ENCODE peak calls at places on chromosome X, in nine cellular contexts. Q is H1; X is PC-9; V is DMS 273 treated with DMSO at 0.1 percent for 48 hours; K is astrocyte of the cerebellum; P is astrocyte of the spinal cord; F is cardiac fibroblast; H is activated naive CD4-positive, alpha-beta T cell treated with anti-CD3 and anti-CD28 coated beads, Interleukin-2, amount 10 ng/mL, durations not matched to agents 7 days and 5 days; S is stimulated activated CD4-positive, alpha-beta T cell treated with anti-CD3 and anti-CD28 coated beads, Interleukin-1b, Interleukin-23, amount 100 ng/mL, for 4 hours. G is an unnamed sample.

GRCh38 chrX:13215729-13216128 is 104.1 kb downstream of the ATXN3L start:
- DNase-seq in H (no peak), P (peak; percentile 35), Q (no peak), X (no peak), V (no peak), F (peak; percentile 72), S (no peak), K (no peak), G (no peak)

GRCh38 chrX:144715356-144715755 is 531.9 kb upstream of the SPANXN1 start:
- DNase-seq in K (no peak), V (no peak), Q (no peak), X (no peak), P (peak; percentile 1), H (no peak), F (peak; percentile 75), S (no peak), G (no peak)

GRCh38 chrX:130909469-130910136 is 6.6 kb upstream of the ENOX2 start:
- DNase-seq in P (peak; percentile 29), S (no peak), K (peak; percentile 29), H (no peak), F (no peak), X (no peak), V (no peak), Q (no peak), G (no peak)

GRCh38 chrX:40960041-40960440 is 125.2 kb upstream of the USP9X start:
- DNase-seq in Q (no peak), S (no peak), H (no peak), X (no peak), P (no peak), K (no peak), F (no peak), V (no peak), G (no peak)

GRCh38 chrX:39764441-39764914 is 333.3 kb downstream of the BCOR start:
- DNase-seq in H (no peak), K (no peak), S (no peak), V (no peak), Q (no peak), F (peak; percentile 48), P (peak; percentile 45), X (no peak), G (no peak)

GRCh38 chrX:151030845-151031244 is 47.7 kb downstream of the HMGB3 start:
- DNase-seq in F (no peak), K (no peak), H (no peak), Q (no peak), S (no peak), X (no peak), V (no peak), P (no peak), G (no peak)

GRCh38 chrX:43333543-43333942 is 322.6 kb upstream of the MAOA start:
- DNase-seq in P (no peak), Q (no peak), V (no peak), X (no peak), S (no peak), H (no peak), K (no peak), F (peak; percentile 0), G (no peak)

GRCh38 chrX:134948333-134949241 is 42.2 kb upstream of the SMIM10 start:
- DNase-seq in X (peak; percentile 36), Q (no peak), P (peak; percentile 32), V (no peak), K (no peak), S (no peak), F (peak; percentile 66), H (no peak), G (no peak)

GRCh38 chrX:124033821-124034220 is 72.3 kb downstream of the STAG2 start:
- DNase-seq in S (no peak), P (peak; percentile 48), X (no peak), H (no peak), V (no peak), K (peak; percentile 9), F (peak; percentile 54), Q (no peak), G (no peak)

GRCh38 chrX:105876658-105877057 is 54.3 kb downstream of the NRK start:
- DNase-seq in H (no peak), X (no peak), K (no peak), P (peak; percentile 12), F (peak; percentile 3), Q (no peak), V (no peak), S (no peak), G (no peak)

G was measured in activated CD4-positive, alpha-beta memory T cell treated with anti-CD3 and anti-CD28 coated beads, Interleukin-2, amount 10 ng/mL, durations not matched to agents 7 days and 5 days.